ENCODE peak calls at places on chromosomes 7 and 10, in five cellular contexts. One of them, this sample, is unnamed.

GRCh38 chr7:452230-452751 is 67.4 kb downstream of the PDGFA start:
- DNase-seq in AG04449: no peak
- DNase-seq in CD4-positive, alpha-beta T cell: no peak
- DNase-seq in stimulated activated CD4-positive, alpha-beta T cell treated with anti-CD3 and anti-CD28 coated beads, Interleukin-2, amount 100 ng/mL, for 24 hours: no peak
- DNase-seq in lung: no peak
- DNase-seq in this sample: no peak

GRCh38 chr10:107618461-107619093 is 454.1 kb upstream of the SORCS1 start:
- DNase-seq in lung: no peak
- DNase-seq in AG04449: peak; percentile 10
- DNase-seq in CD4-positive, alpha-beta T cell: no peak
- DNase-seq in stimulated activated CD4-positive, alpha-beta T cell treated with anti-CD3 and anti-CD28 coated beads, Interleukin-2, amount 100 ng/mL, for 24 hours: no peak
- DNase-seq in this sample: no peak

GRCh38 chr10:128884061-128884425 is 583.0 kb upstream of the MGMT start:
- DNase-seq in AG04449: no peak
- DNase-seq in stimulated activated CD4-positive, alpha-beta T cell treated with anti-CD3 and anti-CD28 coated beads, Interleukin-2, amount 100 ng/mL, for 24 hours: no peak
- DNase-seq in CD4-positive, alpha-beta T cell: no peak
- DNase-seq in lung: no peak
- DNase-seq in this sample: no peak

GRCh38 chr7:77479536-77480088 is 57.5 kb upstream of the PTPN12 start:
- DNase-seq in CD4-positive, alpha-beta T cell: no peak
- DNase-seq in AG04449: no peak
- DNase-seq in stimulated activated CD4-positive, alpha-beta T cell treated with anti-CD3 and anti-CD28 coated beads, Interleukin-2, amount 100 ng/mL, for 24 hours: no peak
- DNase-seq in lung: no peak
- DNase-seq in this sample: no peak

GRCh38 chr7:108461855-108462254 is 5.6 kb upstream of the NRCAM start:
- DNase-seq in AG04449: no peak
- DNase-seq in stimulated activated CD4-positive, alpha-beta T cell treated with anti-CD3 and anti-CD28 coated beads, Interleukin-2, amount 100 ng/mL, for 24 hours: no peak
- DNase-seq in CD4-positive, alpha-beta T cell: no peak
- DNase-seq in lung: no peak
- DNase-seq in this sample: no peak

GRCh38 chr10:52939894-52940293 is 167.3 kb upstream of the MBL2 start:
- DNase-seq in CD4-positive, alpha-beta T cell: no peak
- DNase-seq in AG04449: no peak
- DNase-seq in stimulated activated CD4-positive, alpha-beta T cell treated with anti-CD3 and anti-CD28 coated beads, Interleukin-2, amount 100 ng/mL, for 24 hours: no peak
- DNase-seq in lung: no peak
- DNase-seq in this sample: no peak

GRCh38 chr7:98993024-98993897 is 114.9 kb downstream of the TRRAP start:
- DNase-seq in stimulated activated CD4-positive, alpha-beta T cell treated with anti-CD3 and anti-CD28 coated beads, Interleukin-2, amount 100 ng/mL, for 24 hours: no peak
- DNase-seq in CD4-positive, alpha-beta T cell: no peak
- DNase-seq in lung: no peak
- DNase-seq in AG04449: no peak
- DNase-seq in this sample: no peak

GRCh38 chr7:41058986-41059741 is 643.7 kb downstream of the INHBA start:
- DNase-seq in lung: no peak
- DNase-seq in AG04449: no peak
- DNase-seq in CD4-positive, alpha-beta T cell: no peak
- DNase-seq in stimulated activated CD4-positive, alpha-beta T cell treated with anti-CD3 and anti-CD28 coated beads, Interleukin-2, amount 100 ng/mL, for 24 hours: no peak
- DNase-seq in this sample: no peak

GRCh38 chr10:1054684-1055083 is 1.5 kb upstream of the WDR37 start:
- DNase-seq in CD4-positive, alpha-beta T cell: no peak
- DNase-seq in stimulated activated CD4-positive, alpha-beta T cell treated with anti-CD3 and anti-CD28 coated beads, Interleukin-2, amount 100 ng/mL, for 24 hours: no peak
- DNase-seq in AG04449: no peak
- DNase-seq in lung: no peak
- DNase-seq in this sample: no peak

GRCh38 chr7:74479066-74479781 is 25.5 kb downstream of the GTF2IRD1 start:
- DNase-seq in CD4-positive, alpha-beta T cell: no peak
- DNase-seq in stimulated activated CD4-positive, alpha-beta T cell treated with anti-CD3 and anti-CD28 coated beads, Interleukin-2, amount 100 ng/mL, for 24 hours: no peak
- DNase-seq in lung: peak; percentile 74
- DNase-seq in AG04449: no peak
- DNase-seq in this sample: no peak

GRCh38 chr10:122178655-122179054 is 92.4 kb upstream of the BTBD16 start:
- DNase-seq in lung: no peak
- DNase-seq in stimulated activated CD4-positive, alpha-beta T cell treated with anti-CD3 and anti-CD28 coated beads, Interleukin-2, amount 100 ng/mL, for 24 hours: no peak
- DNase-seq in CD4-positive, alpha-beta T cell: no peak
- DNase-seq in AG04449: no peak
- DNase-seq in this sample: no peak

GRCh38 chr10:2145486-2145885 is 408.2 kb upstream of the ADARB2 start:
- DNase-seq in stimulated activated CD4-positive, alpha-beta T cell treated with anti-CD3 and anti-CD28 coated beads, Interleukin-2, amount 100 ng/mL, for 24 hours: no peak
- DNase-seq in AG04449: no peak
- DNase-seq in CD4-positive, alpha-beta T cell: no peak
- DNase-seq in lung: no peak
- DNase-seq in this sample: no peak

GRCh38 chr7:108499575-108499974 is 26.4 kb downstream of the PNPLA8 start:
- DNase-seq in AG04449: no peak
- DNase-seq in stimulated activated CD4-positive, alpha-beta T cell treated with anti-CD3 and anti-CD28 coated beads, Interleukin-2, amount 100 ng/mL, for 24 hours: no peak
- DNase-seq in CD4-positive, alpha-beta T cell: no peak
- DNase-seq in lung: no peak
- DNase-seq in this sample: no peak

GRCh38 chr7:127730658-127731276 is 78.8 kb downstream of the SND1 start:
- DNase-seq in stimulated activated CD4-positive, alpha-beta T cell treated with anti-CD3 and anti-CD28 coated beads, Interleukin-2, amount 100 ng/mL, for 24 hours: no peak
- DNase-seq in CD4-positive, alpha-beta T cell: no peak
- DNase-seq in AG04449: no peak
- DNase-seq in lung: no peak
- DNase-seq in this sample: no peak

GRCh38 chr10:68233045-68233444 is 1.1 kb upstream of the ATOH7 start:
- DNase-seq in lung: no peak
- DNase-seq in AG04449: no peak
- DNase-seq in CD4-positive, alpha-beta T cell: no peak
- DNase-seq in stimulated activated CD4-positive, alpha-beta T cell treated with anti-CD3 and anti-CD28 coated beads, Interleukin-2, amount 100 ng/mL, for 24 hours: no peak
- DNase-seq in this sample: no peak

GRCh38 chr10:72702868-72703581 is 11.1 kb downstream of the MCU start:
- DNase-seq in stimulated activated CD4-positive, alpha-beta T cell treated with anti-CD3 and anti-CD28 coated beads, Interleukin-2, amount 100 ng/mL, for 24 hours: no peak
- DNase-seq in CD4-positive, alpha-beta T cell: no peak
- DNase-seq in AG04449: no peak
- DNase-seq in lung: no peak
- DNase-seq in this sample: no peak

GRCh38 chr10:129707406-129708388 is 240.7 kb downstream of the MGMT start:
- DNase-seq in lung: peak; percentile 41
- DNase-seq in stimulated activated CD4-positive, alpha-beta T cell treated with anti-CD3 and anti-CD28 coated beads, Interleukin-2, amount 100 ng/mL, for 24 hours: no peak
- DNase-seq in CD4-positive, alpha-beta T cell: no peak
- DNase-seq in AG04449: no peak
- DNase-seq in this sample: no peak

GRCh38 chr10:56632537-56632936 is 271.5 kb upstream of the ZWINT start:
- DNase-seq in AG04449: no peak
- DNase-seq in lung: no peak
- DNase-seq in stimulated activated CD4-positive, alpha-beta T cell treated with anti-CD3 and anti-CD28 coated beads, Interleukin-2, amount 100 ng/mL, for 24 hours: no peak
- DNase-seq in CD4-positive, alpha-beta T cell: no peak
- DNase-seq in this sample: no peak

GRCh38 chr10:125144693-125145623 is 15.4 kb downstream of the CTBP2 start:
- DNase-seq in lung: no peak
- DNase-seq in AG04449: no peak
- DNase-seq in stimulated activated CD4-positive, alpha-beta T cell treated with anti-CD3 and anti-CD28 coated beads, Interleukin-2, amount 100 ng/mL, for 24 hours: no peak
- DNase-seq in CD4-positive, alpha-beta T cell: no peak
- DNase-seq in this sample: no peak

GRCh38 chr10:97771055-97771811 is 566 bp downstream of the SFRP5 start:
- DNase-seq in lung: no peak
- DNase-seq in stimulated activated CD4-positive, alpha-beta T cell treated with anti-CD3 and anti-CD28 coated beads, Interleukin-2, amount 100 ng/mL, for 24 hours: peak; percentile 24
- DNase-seq in CD4-positive, alpha-beta T cell: no peak
- DNase-seq in AG04449: no peak
- DNase-seq in this sample: no peak

GRCh38 chr7:30697716-30698460 is 15.6 kb upstream of the CRHR2 start:
- DNase-seq in stimulated activated CD4-positive, alpha-beta T cell treated with anti-CD3 and anti-CD28 coated beads, Interleukin-2, amount 100 ng/mL, for 24 hours: no peak
- DNase-seq in AG04449: no peak
- DNase-seq in lung: no peak
- DNase-seq in CD4-positive, alpha-beta T cell: no peak
- DNase-seq in this sample: no peak

GRCh38 chr7:109532262-109532992 is 962.8 kb downstream of the DNAJB9 start:
- DNase-seq in lung: no peak
- DNase-seq in CD4-positive, alpha-beta T cell: no peak
- DNase-seq in stimulated activated CD4-positive, alpha-beta T cell treated with anti-CD3 and anti-CD28 coated beads, Interleukin-2, amount 100 ng/mL, for 24 hours: no peak
- DNase-seq in AG04449: no peak
- DNase-seq in this sample: no peak

GRCh38 chr10:121478590-121478989 is 119.7 kb downstream of the FGFR2 start:
- DNase-seq in stimulated activated CD4-positive, alpha-beta T cell treated with anti-CD3 and anti-CD28 coated beads, Interleukin-2, amount 100 ng/mL, for 24 hours: no peak
- DNase-seq in AG04449: no peak
- DNase-seq in lung: no peak
- DNase-seq in CD4-positive, alpha-beta T cell: no peak
- DNase-seq in this sample: no peak

GRCh38 chr7:139776486-139777303 is 1.1 kb downstream of the HIPK2 start:
- DNase-seq in AG04449: peak; percentile 31
- DNase-seq in CD4-positive, alpha-beta T cell: no peak
- DNase-seq in lung: no peak
- DNase-seq in stimulated activated CD4-positive, alpha-beta T cell treated with anti-CD3 and anti-CD28 coated beads, Interleukin-2, amount 100 ng/mL, for 24 hours: peak; percentile 26
- DNase-seq in this sample: peak; percentile 45

GRCh38 chr7:108368466-108368865 is 87.8 kb downstream of the NRCAM start:
- DNase-seq in CD4-positive, alpha-beta T cell: no peak
- DNase-seq in AG04449: no peak
- DNase-seq in lung: no peak
- DNase-seq in stimulated activated CD4-positive, alpha-beta T cell treated with anti-CD3 and anti-CD28 coated beads, Interleukin-2, amount 100 ng/mL, for 24 hours: no peak
- DNase-seq in this sample: no peak